ENCODE peak calls at places on chromosomes 5 and 9, in five cellular contexts. J is psoas muscle; T is CD4-positive, alpha-beta memory T cell; O is sigmoid colon; A is esophagus muscularis mucosa. D is an unnamed sample.

GRCh38 chr5:40879163-40879942 is 29.9 kb upstream of the C7 start:
- DNase-seq in J (no peak), T (peak; percentile 35), O (no peak), A (no peak), D (no peak)

GRCh38 chr5:5617024-5617423 is 194.5 kb downstream of the ICE1 start:
- DNase-seq in J (no peak), T (no peak), O (no peak), A (no peak), D (no peak)

GRCh38 chr9:133691659-133692363 is 46.3 kb downstream of the SARDH start:
- DNase-seq in J (no peak), T (no peak), O (no peak), A (no peak), D (peak; percentile 49)

GRCh38 chr5:6740586-6741150 is 27.4 kb downstream of the TENT4A start:
- DNase-seq in J (no peak), T (no peak), O (peak; percentile 48), A (no peak), D (no peak)

GRCh38 chr5:161850491-161850890 is 2.6 kb downstream of the GABRA1 start:
- DNase-seq in J (no peak), T (no peak), O (no peak), A (no peak), D (no peak)

GRCh38 chr5:57513785-57514184 is 31.2 kb upstream of the ACTBL2 start:
- DNase-seq in J (no peak), T (no peak), O (no peak), A (no peak), D (no peak)

GRCh38 chr5:102781359-102781758 is 26.3 kb downstream of the PAM start:
- DNase-seq in J (no peak), T (no peak), O (no peak), A (no peak), D (no peak)

GRCh38 chr5:139689631-139690384 is 41.7 kb downstream of the CXXC5 start:
- DNase-seq in J (no peak), T (peak; percentile 12), O (no peak), A (no peak), D (no peak)

GRCh38 chr9:113508111-113508749 is 44.7 kb downstream of the RGS3 start:
- DNase-seq in J (no peak), T (no peak), O (no peak), A (no peak), D (no peak)

GRCh38 chr5:76521240-76521758 is 101.9 kb downstream of the F2RL2 start:
- DNase-seq in J (no peak), T (no peak), O (no peak), A (no peak), D (no peak)

GRCh38 chr5:139657363-139658321 is 9.5 kb downstream of the CXXC5 start:
- DNase-seq in J (no peak), T (no peak), O (no peak), A (no peak), D (no peak)

GRCh38 chr9:27125030-27125429 is 16.0 kb downstream of the TEK start:
- DNase-seq in J (peak; percentile 62), T (no peak), O (peak; percentile 93), A (no peak), D (no peak)

GRCh38 chr5:136193396-136193935 is 504 bp upstream of the SMIM32 start:
- DNase-seq in J (no peak), T (no peak), O (peak; percentile 46), A (no peak), D (no peak)

GRCh38 chr5:181114844-181115778 is 15.9 kb downstream of the OR2V1 start:
- DNase-seq in J (no peak), T (no peak), O (no peak), A (no peak), D (no peak)

GRCh38 chr5:150302301-150303069 is at the start of gene ARSI:
- DNase-seq in J (peak; percentile 45), T (no peak), O (peak; percentile 83), A (no peak), D (peak; percentile 76)

GRCh38 chr9:120366646-120367019 is 213.3 kb downstream of the CDK5RAP2 start:
- DNase-seq in J (peak; percentile 50), T (no peak), O (no peak), A (no peak), D (peak; percentile 72)

GRCh38 chr9:88312517-88313103 is 75.6 kb upstream of the SPIN1 start:
- DNase-seq in J (no peak), T (no peak), O (peak; percentile 9), A (no peak), D (peak; percentile 25)

GRCh38 chr9:16131269-16131668 is 578.4 kb downstream of the CCDC171 start:
- DNase-seq in J (no peak), T (no peak), O (no peak), A (no peak), D (no peak)

GRCh38 chr5:159463590-159464321 is 133.5 kb upstream of the IL12B start:
- DNase-seq in J (no peak), T (no peak), O (no peak), A (no peak), D (no peak)

GRCh38 chr5:150286820-150287219 is 2.8 kb downstream of the CAMK2A start:
- DNase-seq in J (no peak), T (no peak), O (no peak), A (no peak), D (peak; percentile 62)

GRCh38 chr9:105064248-105065118 is 136.5 kb upstream of the ABCA1 start:
- DNase-seq in J (peak; percentile 91), T (no peak), O (peak; percentile 99), A (peak; percentile 97), D (peak; percentile 94)

GRCh38 chr5:32280656-32281081 is 32.1 kb downstream of the MTMR12 start:
- DNase-seq in J (no peak), T (no peak), O (no peak), A (no peak), D (no peak)

GRCh38 chr9:108053555-108054061 is 564.0 kb upstream of the KLF4 start:
- DNase-seq in J (peak; percentile 72), T (no peak), O (peak; percentile 92), A (no peak), D (peak; percentile 80)

GRCh38 chr5:72517961-72518690 is 10.9 kb upstream of the ZNF366 start:
- DNase-seq in J (peak; percentile 59), T (no peak), O (peak; percentile 70), A (peak; percentile 91), D (peak; percentile 84)

GRCh38 chr9:77807295-77807694 is 159.2 kb upstream of the GNA14 start:
- DNase-seq in J (no peak), T (no peak), O (no peak), A (no peak), D (no peak)

DNA sequence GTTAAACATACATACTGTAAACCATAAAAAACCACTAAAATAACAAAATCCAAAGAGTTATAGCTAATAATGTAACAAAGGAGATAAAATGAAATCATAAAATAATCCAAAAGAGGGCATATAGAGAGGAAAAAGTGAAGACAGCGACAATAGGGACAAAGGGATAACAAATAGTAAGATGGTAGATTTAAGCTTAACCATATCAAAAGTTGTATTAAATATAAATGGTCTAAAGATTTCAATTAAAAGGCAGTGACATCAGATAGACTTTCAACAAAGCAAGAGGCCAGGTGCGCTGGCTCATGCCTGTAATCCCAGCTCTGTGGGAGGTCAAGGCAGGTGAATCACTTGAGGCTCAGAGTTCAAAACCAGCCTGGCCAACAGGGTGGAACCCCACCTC is 54.7 kb upstream of the SREK1 start:
- DNase-seq in J (no peak), T (no peak), O (no peak), A (no peak), D (no peak)
- H3K36me3 ChIP-seq in J (no peaks in the 10 kb centered on the region), T (no peaks in the 10 kb centered on the region), O (peaks cover 3% of the 10 kb centered on the region), A (no peaks in the 10 kb centered on the region), D (peaks cover 5% of the 10 kb centered on the region)

GRCh38 chr5:98231089-98231488 is 542.4 kb upstream of the RGMB start:
- DNase-seq in J (no peak), T (no peak), O (no peak), A (no peak), D (no peak)
- H3K4me1 ChIP-seq in J (no peaks in the 10 kb centered on the region), T (no peaks in the 10 kb centered on the region), O (no peaks in the 10 kb centered on the region), A (no peaks in the 10 kb centered on the region), D (no peaks in the 10 kb centered on the region)

GRCh38 chr5:134714120-134714519 is 24.2 kb upstream of the CAMLG start:
- DNase-seq in J (no peak), T (no peak), O (no peak), A (no peak), D (no peak)
- H3K36me3 ChIP-seq in J (peaks cover 11% of the 10 kb centered on the region), T (peaks cover 28% of the 10 kb centered on the region), O (peaks cover 33% of the 10 kb centered on the region), A (peaks cover 95% of the 10 kb centered on the region), D (peaks cover 2% of the 10 kb centered on the region)

GRCh38 chr5:146539973-146540372 is 24.0 kb upstream of the GPR151 start:
- DNase-seq in J (no peak), T (no peak), O (no peak), A (no peak), D (no peak)

GRCh38 chr5:146544232-146544631 is 28.2 kb upstream of the GPR151 start:
- DNase-seq in J (no peak), T (no peak), O (no peak), A (no peak), D (no peak)

GRCh38 chr5:146540421-146540820 is 24.4 kb upstream of the GPR151 start:
- DNase-seq in J (no peak), T (no peak), O (no peak), A (no peak), D (no peak)

GRCh38 chr5:146538441-146538840 is 22.5 kb upstream of the GPR151 start:
- DNase-seq in J (no peak), T (no peak), O (no peak), A (no peak), D (no peak)

GRCh38 chr5:146541956-146542849 is 26.2 kb upstream of the GPR151 start:
- DNase-seq in J (peak; percentile 54), T (peak; percentile 47), O (peak; percentile 77), A (no peak), D (peak; percentile 92)
- H3K4me1 ChIP-seq in J (no peaks in the 10 kb centered on the region), T (no peaks in the 10 kb centered on the region), O (no peaks in the 10 kb centered on the region), A (no peaks in the 10 kb centered on the region), D (no peaks in the 10 kb centered on the region)

GRCh38 chr5:1079486-1079885 is 32.4 kb downstream of the SLC12A7 start:
- DNase-seq in J (no peak), T (no peak), O (no peak), A (no peak), D (no peak)
- H3K36me3 ChIP-seq in J (no peaks in the 10 kb centered on the region), T (peaks cover under 1% of the 10 kb centered on the region), O (peaks cover 57% of the 10 kb centered on the region), A (peaks cover 92% of the 10 kb centered on the region), D (no peaks in the 10 kb centered on the region)

GRCh38 chr9:37206121-37206620 is 85.8 kb downstream of the ZCCHC7 start:
- DNase-seq in J (no peak), T (no peak), O (no peak), A (no peak), D (no peak)
- H3K4me1 ChIP-seq in J (no peaks in the 10 kb centered on the region), T (peaks cover 7% of the 10 kb centered on the region), O (peaks cover 3% of the 10 kb centered on the region), A (no peaks in the 10 kb centered on the region), D (no peaks in the 10 kb centered on the region)

GRCh38 chr5:88722546-88722945 is 160.4 kb downstream of the MEF2C start:
- DNase-seq in J (no peak), T (no peak), O (no peak), A (no peak), D (no peak)
- H3K36me3 ChIP-seq in J (peaks cover 3% of the 10 kb centered on the region), T (no peaks in the 10 kb centered on the region), O (peaks cover 16% of the 10 kb centered on the region), A (peaks cover 76% of the 10 kb centered on the region), D (no peaks in the 10 kb centered on the region)

DNA sequence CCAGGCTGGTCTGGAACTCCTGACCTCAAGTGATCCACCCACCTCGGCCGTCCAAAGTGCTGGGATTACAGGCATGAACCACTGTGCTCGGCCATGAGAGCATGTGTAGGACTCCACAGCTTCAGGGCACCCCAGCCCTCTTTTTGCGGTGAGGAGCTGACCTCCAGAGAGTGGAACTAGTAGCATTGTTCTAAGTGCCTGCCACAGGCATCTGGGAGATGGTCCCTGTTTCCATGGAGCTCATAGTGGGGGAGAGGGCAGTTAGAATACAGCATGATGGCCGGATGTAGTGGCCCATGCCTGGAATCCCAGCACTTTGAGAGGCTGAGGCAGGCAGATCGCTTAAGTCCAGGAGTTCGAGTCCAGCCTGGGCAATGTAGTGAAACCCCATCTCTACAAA is 4.0 kb downstream of the ASS1 start:
- DNase-seq in J (no peak), T (no peak), O (no peak), A (no peak), D (no peak)
- H3K4me1 ChIP-seq in J (peaks cover 40% of the 10 kb centered on the region), T (peaks cover 4% of the 10 kb centered on the region), O (peaks cover 76% of the 10 kb centered on the region), A (peaks cover 82% of the 10 kb centered on the region), D (no peaks in the 10 kb centered on the region)

D was measured in aorta.